ENCODE peak calls at places on chromosomes 5 and 9, in four cellular contexts. K, W, J and I are unnamed samples.
A peak's percentile ranks its signal among the peaks of the same experiment; 100 is the strongest.

GRCh38 chr5:140219068-140219971 is 44.3 kb downstream of the CYSTM1 start:
- DNase-seq in K (no peak), W (no peak), J (no peak), I (no peak)

GRCh38 chr5:143576721-143577484 is 173.4 kb upstream of the NR3C1 start:
- DNase-seq in K (peak; percentile 89), W (no peak), J (no peak), I (no peak)

GRCh38 chr9:116572095-116572748 is 114.9 kb upstream of the TRIM32 start:
- DNase-seq in K (peak; percentile 90), W (peak; percentile 94), J (peak; percentile 43), I (peak; percentile 73)

GRCh38 chr5:132752581-132753125 is 5.4 kb downstream of the CCNI2 start:
- DNase-seq in K (no peak), W (no peak), J (no peak), I (no peak)

GRCh38 chr5:160311491-160312138 is 749 bp downstream of the CCNJL start:
- DNase-seq in K (peak; percentile 25), W (peak; percentile 80), J (no peak), I (no peak)

GRCh38 chr5:127804886-127805426 is 101.8 kb downstream of the CCDC192 start:
- DNase-seq in K (peak; percentile 51), W (no peak), J (no peak), I (no peak)

GRCh38 chr5:127373858-127374491 is 83.4 kb downstream of the MEGF10 start:
- DNase-seq in K (no peak), W (no peak), J (no peak), I (no peak)

GRCh38 chr9:111851536-111851935 is 45.1 kb upstream of the UGCG start:
- DNase-seq in K (peak; percentile 61), W (no peak), J (no peak), I (peak; percentile 23)

GRCh38 chr5:59685131-59685530 is 208.4 kb downstream of the PDE4D start:
- DNase-seq in K (no peak), W (no peak), J (no peak), I (no peak)

GRCh38 chr5:1801954-1802295 is 718 bp downstream of the NDUFS6 start:
- DNase-seq in K (peak; percentile 18), W (no peak), J (no peak), I (peak; percentile 54)

GRCh38 chr5:149999866-150000260 is 591 bp downstream of the TIGD6 start:
- DNase-seq in K (no peak), W (no peak), J (no peak), I (no peak)

GRCh38 chr5:61234019-61234418 is 71.8 kb upstream of the SMIM15 start:
- DNase-seq in K (no peak), W (no peak), J (no peak), I (no peak)

GRCh38 chr5:34667705-34668104 is 11.6 kb downstream of the RAI14 start:
- DNase-seq in K (no peak), W (no peak), J (no peak), I (no peak)

GRCh38 chr9:129517006-129517405 is 103.9 kb downstream of the C9orf50 start:
- DNase-seq in K (no peak), W (no peak), J (no peak), I (no peak)

GRCh38 chr5:39968371-39968770 is 543.6 kb upstream of the DAB2 start:
- DNase-seq in K (no peak), W (no peak), J (no peak), I (no peak)